ENCODE peak calls at places on chromosomes 16 and 17, in eight cellular contexts. R is AG04450; X is CD4-positive, CD25-positive, alpha-beta regulatory T cell; S is NCI-H774; G is SJCRH30; E is HT1080; D is NCI-H524; Z is SIG-M5. L is an unnamed sample.

GRCh38 chr17:21689604-21690003 is 2.7 kb upstream of the KCNJ18 start:
- DNase-seq in X (no peak), E (peak; percentile 97), G (peak; percentile 56), Z (no peak), S (no peak), D (no peak), R (peak; percentile 42), L (no peak)

GRCh38 chr16:1533443-1533951 is at the start of gene TMEM204:
- DNase-seq in E (peak; percentile 92), S (no peak), X (no peak), R (peak; percentile 32), Z (no peak), D (no peak), G (peak; percentile 66), L (no peak)

GRCh38 chr17:67212716-67213417 is 32.1 kb downstream of the HELZ start:
- DNase-seq in X (no peak), Z (peak; percentile 49), R (peak; percentile 41), S (no peak), D (no peak), G (no peak), E (peak; percentile 17), L (no peak)

GRCh38 chr16:69909043-69909442 is 42.1 kb upstream of the CLEC18A start:
- DNase-seq in R (no peak), Z (no peak), X (no peak), S (no peak), G (no peak), D (no peak), E (no peak), L (no peak)

GRCh38 chr17:39231091-39231561 is 5.4 kb upstream of the STAC2 start:
- DNase-seq in X (no peak), E (no peak), G (peak; percentile 37), S (no peak), D (peak; percentile 51), Z (no peak), R (no peak), L (no peak)

GRCh38 chr17:78378225-78379133 is at the start of gene PGS1:
- DNase-seq in S (peak; percentile 90), X (peak; percentile 74), R (no peak), G (peak; percentile 95), D (peak; percentile 72), Z (no peak), E (peak; percentile 56), L (peak; percentile 57)

GRCh38 chr17:49631496-49631895 is 46.4 kb downstream of the SPOP start:
- DNase-seq in X (no peak), R (no peak), G (no peak), S (no peak), E (no peak), Z (no peak), D (no peak), L (no peak)

GRCh38 chr16:68091604-68092261 is 6.6 kb downstream of the NFATC3 start:
- DNase-seq in S (no peak), X (no peak), G (peak; percentile 57), Z (no peak), D (no peak), E (peak; percentile 68), R (no peak), L (no peak)

GRCh38 chr17:21297026-21297520 is 12.6 kb downstream of the MAP2K3 start:
- DNase-seq in E (no peak), Z (no peak), S (no peak), G (no peak), D (no peak), R (no peak), X (no peak), L (no peak)

GRCh38 chr16:68417711-68418301 is 30.5 kb downstream of the SMPD3 start:
- DNase-seq in X (peak; percentile 46), G (peak; percentile 10), E (peak; percentile 28), Z (no peak), S (peak; percentile 55), D (no peak), R (no peak), L (no peak)

GRCh38 chr16:57870753-57871454 is 68.6 kb upstream of the KIFC3 start:
- DNase-seq in X (no peak), G (no peak), D (no peak), E (no peak), R (no peak), S (no peak), Z (no peak), L (no peak)

GRCh38 chr17:33696102-33696501 is 403.0 kb upstream of the ASIC2 start:
- DNase-seq in R (no peak), X (no peak), Z (no peak), G (no peak), S (no peak), E (no peak), D (no peak), L (no peak)